ENCODE peak calls at places on chromosomes 3 and 15, in four cellular contexts. T is left cardiac atrium, B is amniotic epithelial cell, Z is kidney glomerular epithelial cell. K is an unnamed sample.

GRCh38 chr15:29840054-29840453 is 17.8 kb upstream of the TJP1 start:
- DNase-seq in B (no peak), Z (no peak), T (no peak), K (no peak)

GRCh38 chr15:80967451-80967850 is 22.2 kb downstream of the MESD start:
- DNase-seq in Z (peak), T (no peak), B (peak), K (peak)

GRCh38 chr3:58434990-58435389 is 1.4 kb upstream of the PDHB start:
- DNase-seq in Z (peak), T (no peak), B (peak), K (peak)

GRCh38 chr3:178522200-178523052 is 13.8 kb upstream of the KCNMB2 start:
- DNase-seq in B (no peak), Z (no peak), T (no peak), K (no peak)

GRCh38 chr3:71384393-71384792 is 199.1 kb downstream of the FOXP1 start:
- DNase-seq in T (no peak), Z (no peak), B (no peak), K (no peak)

GRCh38 chr3:48125026-48125704 is 63.1 kb downstream of the CDC25A start:
- DNase-seq in T (peak), Z (peak), B (peak), K (no peak)

GRCh38 chr3:189233225-189233858 is 61.6 kb downstream of the TPRG1 start:
- DNase-seq in T (peak), B (peak), Z (peak), K (peak)

GRCh38 chr15:95559875-95560394 is 770.6 kb upstream of the NR2F2 start:
- DNase-seq in T (peak), B (peak), Z (peak), K (peak)

GRCh38 chr3:4772171-4772804 is 206.9 kb upstream of the BHLHE40 start:
- DNase-seq in T (peak), Z (no peak), B (peak), K (peak)

GRCh38 chr3:139830817-139831216 is 104.2 kb upstream of the CLSTN2 start:
- DNase-seq in T (peak), B (no peak), Z (no peak), K (no peak)

GRCh38 chr3:21694506-21694905 is 56.5 kb downstream of the ZNF385D start:
- DNase-seq in B (no peak), Z (no peak), T (no peak), K (no peak)

GRCh38 chr3:157103280-157103679 is 56.7 kb downstream of the CCNL1 start:
- DNase-seq in B (no peak), Z (no peak), T (no peak), K (no peak)

GRCh38 chr3:194690501-194691372 is 5.1 kb downstream of the FAM43A start:
- DNase-seq in B (peak), T (no peak), Z (peak), K (no peak)

GRCh38 chr15:40549894-40550293 is 14.9 kb downstream of the CCDC32 start:
- DNase-seq in Z (no peak), B (no peak), T (peak), K (no peak)

GRCh38 chr15:39944711-39945110 is 10.8 kb downstream of the EIF2AK4 start:
- DNase-seq in Z (no peak), T (no peak), B (peak), K (peak)

GRCh38 chr3:142209655-142210054 is 15.7 kb downstream of the GK5 start:
- DNase-seq in Z (peak), B (peak), T (peak), K (peak)

GRCh38 chr3:124811441-124811840 is 75.7 kb downstream of the ITGB5 start:
- DNase-seq in Z (no peak), T (no peak), B (peak), K (peak)

GRCh38 chr3:139978966-139979365 is 44.0 kb downstream of the CLSTN2 start:
- DNase-seq in Z (no peak), T (no peak), B (no peak), K (no peak)

GRCh38 chr15:83585770-83586169 is 68.2 kb upstream of the ADAMTSL3 start:
- DNase-seq in T (no peak), B (no peak), Z (no peak), K (no peak)

GRCh38 chr15:96415513-96416217 is 85.2 kb downstream of the NR2F2 start:
- DNase-seq in Z (no peak), T (no peak), B (no peak), K (no peak)

GRCh38 chr3:33128706-33129105 is 14.9 kb downstream of the CRTAP start:
- DNase-seq in T (no peak), B (peak), Z (no peak), K (no peak)

GRCh38 chr15:85910796-85911195 is 116.1 kb upstream of the KLHL25 start:
- DNase-seq in B (no peak), T (no peak), Z (no peak), K (no peak)

GRCh38 chr3:65732060-65732933 is 306.4 kb downstream of the MAGI1 start:
- DNase-seq in B (peak), T (no peak), Z (peak), K (peak)

GRCh38 chr3:186653984-186654383 is 11.8 kb upstream of the HRG start:
- DNase-seq in T (no peak), Z (no peak), B (no peak), K (peak)